ENCODE peak calls at places on chromosome 5, in ten cellular contexts. One of them, this sample, is unnamed.
A peak's percentile ranks its signal among the peaks of the same experiment; 100 is the strongest.

GRCh38 chr5:76356887-76357286 is 46.2 kb upstream of the IQGAP2 start:
- DNase-seq in body of pancreas: no peak
- DNase-seq in uterus: no peak
- DNase-seq in sigmoid colon: no peak
- DNase-seq in heart left ventricle: no peak
- DNase-seq in A549: no peak
- DNase-seq in IMR-90: no peak
- DNase-seq in ovary: no peak
- DNase-seq in breast epithelium: no peak
- DNase-seq in spleen: no peak
- DNase-seq in this sample: no peak

GRCh38 chr5:54785729-54786548 is 199.5 kb downstream of the ESM1 start:
- DNase-seq in body of pancreas: peak; percentile 70
- DNase-seq in uterus: no peak
- DNase-seq in sigmoid colon: peak; percentile 70
- DNase-seq in heart left ventricle: peak; percentile 60
- DNase-seq in A549: no peak
- DNase-seq in IMR-90: peak; percentile 21
- DNase-seq in ovary: no peak
- DNase-seq in breast epithelium: no peak
- DNase-seq in spleen: peak; percentile 86
- DNase-seq in this sample: peak; percentile 67

GRCh38 chr5:57575839-57576238 is 93.2 kb upstream of the ACTBL2 start:
- DNase-seq in body of pancreas: no peak
- DNase-seq in uterus: no peak
- DNase-seq in sigmoid colon: no peak
- DNase-seq in heart left ventricle: no peak
- DNase-seq in A549: no peak
- DNase-seq in IMR-90: no peak
- DNase-seq in ovary: no peak
- DNase-seq in breast epithelium: no peak
- DNase-seq in spleen: no peak
- DNase-seq in this sample: peak; percentile 39

GRCh38 chr5:100634937-100635336 is 99.8 kb downstream of the FAM174A start:
- DNase-seq in body of pancreas: no peak
- DNase-seq in uterus: no peak
- DNase-seq in sigmoid colon: no peak
- DNase-seq in heart left ventricle: no peak
- DNase-seq in A549: no peak
- DNase-seq in IMR-90: peak; percentile 2
- DNase-seq in ovary: no peak
- DNase-seq in breast epithelium: no peak
- DNase-seq in spleen: no peak
- DNase-seq in this sample: no peak

GRCh38 chr5:57383093-57383861 is 99.3 kb downstream of the ACTBL2 start:
- DNase-seq in body of pancreas: no peak
- DNase-seq in uterus: no peak
- DNase-seq in sigmoid colon: no peak
- DNase-seq in heart left ventricle: no peak
- DNase-seq in A549: peak; percentile 85
- DNase-seq in IMR-90: peak; percentile 99
- DNase-seq in ovary: no peak
- DNase-seq in breast epithelium: no peak
- DNase-seq in spleen: no peak
- DNase-seq in this sample: no peak

GRCh38 chr5:109454726-109455505 is 45.1 kb upstream of the PJA2 start:
- DNase-seq in body of pancreas: no peak
- DNase-seq in uterus: no peak
- DNase-seq in sigmoid colon: no peak
- DNase-seq in heart left ventricle: no peak
- DNase-seq in A549: no peak
- DNase-seq in IMR-90: peak; percentile 35
- DNase-seq in ovary: no peak
- DNase-seq in breast epithelium: no peak
- DNase-seq in spleen: no peak
- DNase-seq in this sample: no peak

GRCh38 chr5:135326296-135327240 is 72.5 kb downstream of the MACROH2A1 start:
- DNase-seq in body of pancreas: no peak
- DNase-seq in uterus: no peak
- DNase-seq in sigmoid colon: no peak
- DNase-seq in heart left ventricle: no peak
- DNase-seq in A549: no peak
- DNase-seq in IMR-90: no peak
- DNase-seq in ovary: no peak
- DNase-seq in breast epithelium: no peak
- DNase-seq in spleen: no peak
- DNase-seq in this sample: peak; percentile 25

GRCh38 chr5:10457682-10458574 is 16.2 kb downstream of the ROPN1L start:
- DNase-seq in body of pancreas: no peak
- DNase-seq in uterus: peak; percentile 41
- DNase-seq in sigmoid colon: no peak
- DNase-seq in heart left ventricle: peak; percentile 40
- DNase-seq in A549: no peak
- DNase-seq in IMR-90: no peak
- DNase-seq in ovary: no peak
- DNase-seq in breast epithelium: peak; percentile 73
- DNase-seq in spleen: peak; percentile 77
- DNase-seq in this sample: no peak

GRCh38 chr5:178590924-178591423 is 781 bp upstream of the COL23A1 start:
- DNase-seq in body of pancreas: no peak
- DNase-seq in uterus: no peak
- DNase-seq in sigmoid colon: no peak
- DNase-seq in heart left ventricle: no peak
- DNase-seq in A549: no peak
- DNase-seq in IMR-90: peak; percentile 4
- DNase-seq in ovary: no peak
- DNase-seq in breast epithelium: no peak
- DNase-seq in spleen: no peak
- DNase-seq in this sample: no peak

GRCh38 chr5:178588769-178589168 is 1.4 kb downstream of the COL23A1 start:
- DNase-seq in body of pancreas: no peak
- DNase-seq in uterus: no peak
- DNase-seq in sigmoid colon: no peak
- DNase-seq in heart left ventricle: no peak
- DNase-seq in A549: no peak
- DNase-seq in IMR-90: no peak
- DNase-seq in ovary: no peak
- DNase-seq in breast epithelium: no peak
- DNase-seq in spleen: no peak
- DNase-seq in this sample: no peak

GRCh38 chr5:178587793-178588611 is 2.2 kb downstream of the COL23A1 start:
- DNase-seq in body of pancreas: no peak
- DNase-seq in uterus: no peak
- DNase-seq in sigmoid colon: no peak
- DNase-seq in heart left ventricle: no peak
- DNase-seq in A549: no peak
- DNase-seq in IMR-90: no peak
- DNase-seq in ovary: no peak
- DNase-seq in breast epithelium: no peak
- DNase-seq in spleen: no peak
- DNase-seq in this sample: no peak

GRCh38 chr5:178589180-178590140 is 733 bp downstream of the COL23A1 start:
- DNase-seq in body of pancreas: peak; percentile 30
- DNase-seq in uterus: no peak
- DNase-seq in sigmoid colon: no peak
- DNase-seq in heart left ventricle: peak; percentile 35
- DNase-seq in A549: no peak
- DNase-seq in IMR-90: peak; percentile 11
- DNase-seq in ovary: peak; percentile 22
- DNase-seq in breast epithelium: no peak
- DNase-seq in spleen: peak; percentile 81
- DNase-seq in this sample: peak; percentile 63

DNA sequence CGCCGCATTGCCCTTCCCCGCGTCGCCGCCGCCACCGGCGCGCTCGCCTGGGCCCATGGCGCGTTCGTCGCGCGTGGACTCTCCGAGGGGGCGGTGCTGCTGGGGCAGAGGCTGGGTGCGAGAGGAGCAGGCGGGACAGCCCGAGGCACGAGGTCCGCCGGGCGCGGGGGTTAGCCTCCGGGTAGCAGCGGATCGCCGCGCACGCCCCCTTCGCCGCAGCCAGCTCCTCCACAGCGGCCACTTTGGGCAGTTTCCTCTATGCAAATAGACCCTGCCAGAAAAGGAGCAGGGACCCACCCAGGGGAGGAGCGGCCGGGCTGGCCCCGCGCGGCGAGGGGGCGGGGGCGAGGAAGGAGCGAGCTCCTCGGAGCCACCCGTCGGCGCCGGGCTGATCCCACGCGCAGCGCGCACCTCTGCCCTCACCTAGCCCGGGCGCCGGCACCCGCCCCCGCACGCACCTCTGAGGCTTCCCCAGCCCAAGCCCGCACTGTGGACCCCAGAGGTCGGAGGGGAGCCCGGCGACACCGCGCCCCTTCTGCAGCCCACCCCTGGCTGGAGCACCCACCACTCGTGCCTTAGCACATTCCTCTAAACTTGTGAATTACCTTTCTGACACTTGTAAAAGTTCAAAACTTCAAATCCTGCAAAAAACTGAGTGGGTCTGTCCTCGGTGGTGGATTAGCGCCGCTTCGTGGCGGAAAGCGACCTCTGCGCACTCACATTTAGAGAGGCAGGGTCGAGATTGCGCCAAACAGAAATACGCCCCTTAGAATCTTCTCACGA is at the start of gene COL23A1:
- DNase-seq in body of pancreas: peak; percentile 34
- DNase-seq in uterus: peak; percentile 33
- DNase-seq in sigmoid colon: peak; percentile 77
- DNase-seq in heart left ventricle: peak; percentile 78
- DNase-seq in A549: no peak
- DNase-seq in IMR-90: peak; percentile 43
- DNase-seq in ovary: peak; percentile 45
- DNase-seq in breast epithelium: no peak
- DNase-seq in spleen: peak; percentile 90
- DNase-seq in this sample: peak; percentile 76
- H3K4me3 ChIP-seq in body of pancreas: no peak within 1 kb of the TSS
- H3K4me3 ChIP-seq in uterus: peak within 1 kb of the TSS; percentile 24
- H3K4me3 ChIP-seq in sigmoid colon: peak within 1 kb of the TSS; percentile 26
- H3K4me3 ChIP-seq in heart left ventricle: peak within 1 kb of the TSS; percentile 56
- H3K4me3 ChIP-seq in A549: peak within 1 kb of the TSS; percentile 36
- H3K4me3 ChIP-seq in IMR-90: peak within 1 kb of the TSS; percentile 46
- H3K4me3 ChIP-seq in ovary: peak within 1 kb of the TSS; percentile 31
- H3K4me3 ChIP-seq in breast epithelium: peak within 1 kb of the TSS; percentile 80
- H3K4me3 ChIP-seq in spleen: peak within 1 kb of the TSS; percentile 77
- H3K4me3 ChIP-seq in this sample: peak within 1 kb of the TSS; percentile 58

GRCh38 chr5:132662925-132663770 is 5.2 kb downstream of the IL13 start:
- DNase-seq in body of pancreas: no peak
- DNase-seq in uterus: no peak
- DNase-seq in sigmoid colon: no peak
- DNase-seq in heart left ventricle: no peak
- DNase-seq in A549: no peak
- DNase-seq in IMR-90: peak; percentile 21
- DNase-seq in ovary: no peak
- DNase-seq in breast epithelium: no peak
- DNase-seq in spleen: peak; percentile 82
- DNase-seq in this sample: no peak

GRCh38 chr5:132664696-132665209 is 6.8 kb downstream of the IL13 start:
- DNase-seq in body of pancreas: no peak
- DNase-seq in uterus: no peak
- DNase-seq in sigmoid colon: no peak
- DNase-seq in heart left ventricle: no peak
- DNase-seq in A549: no peak
- DNase-seq in IMR-90: no peak
- DNase-seq in ovary: no peak
- DNase-seq in breast epithelium: no peak
- DNase-seq in spleen: peak; percentile 73
- DNase-seq in this sample: no peak

GRCh38 chr5:132665681-132666080 is 7.7 kb downstream of the IL13 start:
- DNase-seq in body of pancreas: no peak
- DNase-seq in uterus: no peak
- DNase-seq in sigmoid colon: no peak
- DNase-seq in heart left ventricle: no peak
- DNase-seq in A549: no peak
- DNase-seq in IMR-90: no peak
- DNase-seq in ovary: no peak
- DNase-seq in breast epithelium: no peak
- DNase-seq in spleen: peak; percentile 65
- DNase-seq in this sample: no peak

GRCh38 chr5:132662004-132662401 is 4.0 kb downstream of the IL13 start:
- DNase-seq in body of pancreas: no peak
- DNase-seq in uterus: no peak
- DNase-seq in sigmoid colon: no peak
- DNase-seq in heart left ventricle: no peak
- DNase-seq in A549: no peak
- DNase-seq in IMR-90: no peak
- DNase-seq in ovary: no peak
- DNase-seq in breast epithelium: no peak
- DNase-seq in spleen: no peak
- DNase-seq in this sample: no peak

GRCh38 chr5:132663771-132664695 is 6.1 kb downstream of the IL13 start:
- DNase-seq in body of pancreas: no peak
- DNase-seq in uterus: no peak
- DNase-seq in sigmoid colon: no peak
- DNase-seq in heart left ventricle: no peak
- DNase-seq in A549: no peak
- DNase-seq in IMR-90: no peak
- DNase-seq in ovary: no peak
- DNase-seq in breast epithelium: no peak
- DNase-seq in spleen: peak; percentile 68
- DNase-seq in this sample: no peak
- H3K4me1 ChIP-seq in body of pancreas: no peaks in the 10 kb centered on the region
- H3K4me1 ChIP-seq in uterus: no peaks in the 10 kb centered on the region
- H3K4me1 ChIP-seq in sigmoid colon: no peaks in the 10 kb centered on the region
- H3K4me1 ChIP-seq in heart left ventricle: no peaks in the 10 kb centered on the region
- H3K4me1 ChIP-seq in A549: no peaks in the 10 kb centered on the region
- H3K4me1 ChIP-seq in IMR-90: peaks cover 3% of the 10 kb centered on the region
- H3K4me1 ChIP-seq in ovary: no peaks in the 10 kb centered on the region
- H3K4me1 ChIP-seq in breast epithelium: no peaks in the 10 kb centered on the region
- H3K4me1 ChIP-seq in spleen: no peaks in the 10 kb centered on the region
- H3K4me1 ChIP-seq in this sample: peaks cover 6% of the 10 kb centered on the region

GRCh38 chr5:56358703-56359428 is 125.7 kb upstream of the ANKRD55 start:
- DNase-seq in body of pancreas: peak; percentile 70
- DNase-seq in uterus: peak; percentile 67
- DNase-seq in sigmoid colon: no peak
- DNase-seq in heart left ventricle: peak; percentile 34
- DNase-seq in A549: peak; percentile 67
- DNase-seq in IMR-90: peak; percentile 12
- DNase-seq in ovary: peak; percentile 79
- DNase-seq in breast epithelium: no peak
- DNase-seq in spleen: no peak
- DNase-seq in this sample: peak; percentile 71
- TF ChIP-seq POLR2A in body of pancreas: peak; percentile 46
- TF ChIP-seq POLR2A in uterus: no peak
- TF ChIP-seq POLR2A in sigmoid colon: no peak
- TF ChIP-seq POLR2A in heart left ventricle: no peak
- TF ChIP-seq POLR2A in A549: no peak
- TF ChIP-seq POLR2A in IMR-90: no peak
- TF ChIP-seq POLR2A in ovary: no peak
- TF ChIP-seq POLR2A in breast epithelium: no peak
- TF ChIP-seq POLR2A in spleen: no peak
- TF ChIP-seq POLR2A in this sample: no peak

GRCh38 chr5:145588113-145588512 is 247.0 kb downstream of the PRELID2 start:
- DNase-seq in body of pancreas: no peak
- DNase-seq in uterus: no peak
- DNase-seq in sigmoid colon: no peak
- DNase-seq in heart left ventricle: no peak
- DNase-seq in A549: no peak
- DNase-seq in IMR-90: peak; percentile 7
- DNase-seq in ovary: no peak
- DNase-seq in breast epithelium: no peak
- DNase-seq in spleen: no peak
- DNase-seq in this sample: no peak

GRCh38 chr5:145589063-145589462 is 246.1 kb downstream of the PRELID2 start:
- DNase-seq in body of pancreas: no peak
- DNase-seq in uterus: no peak
- DNase-seq in sigmoid colon: no peak
- DNase-seq in heart left ventricle: no peak
- DNase-seq in A549: no peak
- DNase-seq in IMR-90: no peak
- DNase-seq in ovary: no peak
- DNase-seq in breast epithelium: no peak
- DNase-seq in spleen: no peak
- DNase-seq in this sample: no peak

GRCh38 chr5:145586664-145587307 is 248.4 kb downstream of the PRELID2 start:
- DNase-seq in body of pancreas: no peak
- DNase-seq in uterus: no peak
- DNase-seq in sigmoid colon: no peak
- DNase-seq in heart left ventricle: no peak
- DNase-seq in A549: no peak
- DNase-seq in IMR-90: no peak
- DNase-seq in ovary: no peak
- DNase-seq in breast epithelium: no peak
- DNase-seq in spleen: no peak
- DNase-seq in this sample: no peak

GRCh38 chr5:145585443-145586148 is 249.5 kb downstream of the PRELID2 start:
- DNase-seq in body of pancreas: no peak
- DNase-seq in uterus: no peak
- DNase-seq in sigmoid colon: no peak
- DNase-seq in heart left ventricle: no peak
- DNase-seq in A549: no peak
- DNase-seq in IMR-90: no peak
- DNase-seq in ovary: no peak
- DNase-seq in breast epithelium: no peak
- DNase-seq in spleen: no peak
- DNase-seq in this sample: no peak

DNA sequence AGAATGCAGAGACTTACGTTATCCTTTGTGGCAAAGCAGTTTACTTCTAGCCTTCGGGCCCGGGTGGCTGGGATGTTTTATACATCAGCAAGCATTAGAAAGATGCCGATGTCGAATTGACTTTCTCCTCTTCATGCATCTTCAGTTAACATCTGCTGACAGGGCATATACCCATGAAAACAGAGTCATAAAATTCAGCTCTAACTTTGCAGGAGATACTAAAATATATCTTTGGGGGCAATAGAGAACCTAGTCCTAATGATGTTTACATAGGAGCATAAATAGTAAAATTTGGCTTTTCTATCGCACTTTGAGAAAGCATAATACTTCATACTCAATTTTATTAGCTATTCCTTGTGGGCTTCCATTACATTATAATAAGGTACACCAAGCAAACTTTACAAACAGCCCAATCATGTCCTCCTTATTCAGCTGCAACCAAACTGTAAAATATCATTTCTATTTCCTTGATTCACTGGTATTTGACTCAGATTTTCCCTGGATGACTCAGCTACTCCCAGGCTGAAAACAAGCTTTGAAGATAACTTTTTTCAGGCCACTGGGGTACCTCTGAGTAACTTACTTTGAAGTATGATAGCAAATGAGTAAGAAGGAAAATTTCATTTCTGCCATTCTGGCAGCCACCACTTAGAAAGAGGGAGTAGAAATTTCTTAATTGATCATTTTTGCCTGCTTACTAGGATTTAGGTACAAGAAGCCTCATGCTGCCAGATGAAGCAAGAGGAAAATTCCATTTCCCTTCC is 247.7 kb downstream of the PRELID2 start:
- DNase-seq in body of pancreas: no peak
- DNase-seq in uterus: no peak
- DNase-seq in sigmoid colon: no peak
- DNase-seq in heart left ventricle: no peak
- DNase-seq in A549: peak; percentile 45
- DNase-seq in IMR-90: peak; percentile 93
- DNase-seq in ovary: no peak
- DNase-seq in breast epithelium: no peak
- DNase-seq in spleen: no peak
- DNase-seq in this sample: no peak
- H3K4me3 ChIP-seq in body of pancreas: no peak overlapping the region
- H3K4me3 ChIP-seq in uterus: no peak overlapping the region
- H3K4me3 ChIP-seq in sigmoid colon: no peak overlapping the region
- H3K4me3 ChIP-seq in heart left ventricle: no peak overlapping the region
- H3K4me3 ChIP-seq in A549: no peak overlapping the region
- H3K4me3 ChIP-seq in IMR-90: no peak overlapping the region
- H3K4me3 ChIP-seq in ovary: no peak overlapping the region
- H3K4me3 ChIP-seq in breast epithelium: no peak overlapping the region
- H3K4me3 ChIP-seq in spleen: no peak overlapping the region
- H3K4me3 ChIP-seq in this sample: no peak overlapping the region

This sample was measured in testis.